ENCODE peak calls at places on chromosomes 3 and 15, in five cellular contexts. W is ascending aorta, Y is choroid plexus epithelial cell, K is cardiac fibroblast, Z is AG10803. X is an unnamed sample.

GRCh38 chr15:23561914-23562313 is 3.6 kb upstream of the MKRN3 start:
- DNase-seq in W (no peak), Y (no peak), K (no peak), Z (no peak), X (no peak)

GRCh38 chr3:128786434-128787020 is 60.5 kb downstream of the RAB7A start:
- DNase-seq in W (no peak), Y (no peak), K (peak), Z (peak), X (no peak)

GRCh38 chr3:48413611-48414010 is 16.3 kb downstream of the PLXNB1 start:
- DNase-seq in W (no peak), Y (no peak), K (no peak), Z (no peak), X (no peak)

GRCh38 chr3:150531775-150532174 is 14.5 kb downstream of the SERP1 start:
- DNase-seq in W (no peak), Y (no peak), K (no peak), Z (no peak), X (no peak)

GRCh38 chr3:179701176-179701827 is 48.5 kb downstream of the USP13 start:
- DNase-seq in W (no peak), Y (no peak), K (no peak), Z (no peak), X (no peak)

GRCh38 chr3:141373232-141373631 is 4.9 kb downstream of the ZBTB38 start:
- DNase-seq in W (no peak), Y (no peak), K (no peak), Z (no peak), X (no peak)

GRCh38 chr15:58966698-58967097 is 20.8 kb upstream of the RNF111 start:
- DNase-seq in W (no peak), Y (peak), K (no peak), Z (peak), X (no peak)

GRCh38 chr3:99699841-99700240 is 61.4 kb downstream of the COL8A1 start:
- DNase-seq in W (no peak), Y (peak), K (peak), Z (peak), X (peak)

GRCh38 chr3:45554001-45554691 is 40.4 kb upstream of the LIMD1 start:
- DNase-seq in W (no peak), Y (peak), K (peak), Z (peak), X (peak)

GRCh38 chr3:67245545-67245944 is 247.4 kb downstream of the KBTBD8 start:
- DNase-seq in W (no peak), Y (no peak), K (no peak), Z (no peak), X (no peak)

GRCh38 chr15:43361313-43361903 is 9.4 kb downstream of the ZSCAN29 start:
- DNase-seq in W (no peak), Y (no peak), K (no peak), Z (no peak), X (no peak)

GRCh38 chr15:94674251-94674650 is 442.9 kb downstream of the MCTP2 start:
- DNase-seq in W (peak), Y (no peak), K (peak), Z (peak), X (peak)

GRCh38 chr3:155330356-155330755 is 36.9 kb upstream of the STRIT1 start:
- DNase-seq in W (no peak), Y (no peak), K (no peak), Z (no peak), X (no peak)

GRCh38 chr3:116770815-116771450 is 61.4 kb downstream of the TUSC7 start:
- DNase-seq in W (peak), Y (peak), K (peak), Z (peak), X (peak)

GRCh38 chr15:64738231-64739095 is 36.9 kb downstream of the RBPMS2 start:
- DNase-seq in W (no peak), Y (no peak), K (no peak), Z (no peak), X (no peak)

GRCh38 chr15:64742921-64743320 is 32.5 kb downstream of the RBPMS2 start:
- DNase-seq in W (no peak), Y (no peak), K (no peak), Z (no peak), X (no peak)

GRCh38 chr15:64739216-64739976 is 36.0 kb downstream of the RBPMS2 start:
- DNase-seq in W (no peak), Y (no peak), K (peak), Z (no peak), X (peak)

GRCh38 chr15:64742385-64742784 is 33.0 kb downstream of the RBPMS2 start:
- DNase-seq in W (no peak), Y (no peak), K (no peak), Z (no peak), X (no peak)

GRCh38 chr15:64740361-64741170 is 34.8 kb downstream of the RBPMS2 start:
- DNase-seq in W (no peak), Y (peak), K (peak), Z (peak), X (peak)
- TF ChIP-seq CTCF in W (no peak), Y (peak), K (peak), Z (peak), X (peak)

DNA sequence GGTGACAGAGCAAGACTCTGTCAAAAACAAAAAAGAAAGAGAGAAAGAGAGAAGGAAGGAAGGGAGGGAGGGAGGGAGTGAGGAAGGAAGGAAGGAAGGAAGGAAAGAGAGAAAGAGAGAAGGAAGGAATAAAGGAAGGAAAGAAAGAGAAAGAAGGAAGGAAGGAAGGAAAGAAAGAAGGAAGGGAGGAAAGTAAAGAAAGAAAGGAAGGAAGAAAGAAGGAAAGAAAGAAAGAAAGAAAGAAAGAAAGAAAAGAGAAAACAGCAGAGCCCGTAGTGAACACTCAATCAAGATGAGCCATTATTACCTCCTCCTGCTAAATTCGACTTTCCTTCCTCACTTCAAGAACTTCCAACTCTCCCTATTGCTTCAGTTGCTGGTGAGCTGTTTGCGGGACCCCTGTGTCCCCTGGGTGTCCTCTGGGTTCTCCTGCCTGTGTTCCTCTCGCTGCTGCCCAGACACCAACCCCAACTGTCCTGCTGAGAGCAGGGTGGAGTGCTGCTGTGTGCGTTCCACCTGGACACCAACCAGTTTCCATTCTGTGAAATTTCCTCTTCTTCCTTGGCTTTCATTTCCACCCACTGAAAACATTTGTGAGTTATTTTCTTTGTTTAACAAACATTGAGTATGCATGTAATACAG is 266.4 kb downstream of the FAM43A start:
- DNase-seq in W (no peak), Y (no peak), K (no peak), Z (no peak), X (no peak)
- H3K4me3 ChIP-seq in W (no peak), Y (no peak), K (no peak), Z (no peak), X (no peak)

DNA sequence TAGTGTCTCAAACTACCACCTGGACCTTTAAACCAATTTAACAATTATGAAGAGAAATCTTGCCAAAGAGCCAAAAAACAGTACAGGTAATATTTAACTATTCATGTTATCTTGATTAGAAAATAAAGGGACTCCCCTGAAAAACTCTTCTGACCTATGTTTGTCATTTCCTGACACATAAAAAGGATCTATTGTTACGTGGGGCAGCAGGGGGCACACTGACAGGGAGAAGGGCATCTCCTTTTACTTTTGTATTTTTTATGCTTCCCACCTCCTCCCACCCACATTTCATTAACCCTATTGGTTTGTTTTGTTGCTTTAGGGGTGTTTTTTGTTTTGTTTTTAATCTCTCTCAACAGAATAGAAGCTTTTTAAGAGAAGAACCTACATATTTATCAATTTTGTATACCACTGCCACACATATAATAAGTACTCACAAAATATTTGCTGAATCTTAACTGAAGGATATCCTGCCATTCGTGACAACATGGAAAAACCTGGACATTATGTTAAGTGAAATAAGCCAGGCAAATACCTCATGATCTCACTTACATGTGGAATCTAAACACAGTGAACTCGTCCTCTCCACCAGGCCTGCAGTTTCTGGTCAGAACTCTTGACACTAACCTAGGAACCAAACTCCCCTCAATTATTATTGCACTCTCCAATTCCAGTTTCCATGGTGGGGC is 17.7 kb downstream of the STAG1 start:
- DNase-seq in W (no peak), Y (no peak), K (no peak), Z (no peak), X (peak)
- TF ChIP-seq CTCF in W (no peak), Y (peak), K (no peak), Z (peak), X (no peak)

GRCh38 chr3:167738037-167738436 is 2.5 kb downstream of the SERPINI1 start:
- DNase-seq in W (no peak), Y (no peak), K (no peak), Z (no peak), X (no peak)

GRCh38 chr3:167736997-167737396 is 1.5 kb downstream of the SERPINI1 start:
- DNase-seq in W (no peak), Y (no peak), K (no peak), Z (no peak), X (no peak)

GRCh38 chr3:167735233-167736107 is at the start of gene SERPINI1:
- DNase-seq in W (peak), Y (peak), K (peak), Z (peak), X (peak)

GRCh38 chr3:167734498-167735232 is at the start of gene PDCD10:
- DNase-seq in W (peak), Y (peak), K (peak), Z (peak), X (peak)

GRCh38 chr3:167736264-167736787 is 805 bp downstream of the SERPINI1 start:
- DNase-seq in W (no peak), Y (no peak), K (no peak), Z (no peak), X (no peak)
- H3K4me3 ChIP-seq in W (peak), Y (peak), K (peak), Z (peak), X (no peak)

GRCh38 chr3:52236424-52236886 is 2.5 kb downstream of the TWF2 start:
- DNase-seq in W (no peak), Y (no peak), K (no peak), Z (no peak), X (no peak)
- TF ChIP-seq CTCF in W (no peak), Y (no peak), K (no peak), Z (no peak), X (no peak)

GRCh38 chr3:149310796-149311534 is 22.5 kb downstream of the TM4SF18 start:
- DNase-seq in W (no peak), Y (no peak), K (no peak), Z (no peak), X (peak)
- H3K4me3 ChIP-seq in W (no peak), Y (no peak), K (no peak), Z (no peak), X (no peak)

GRCh38 chr15:73927476-73928240 is 1.4 kb downstream of the LOXL1 start:
- DNase-seq in W (peak), Y (peak), K (peak), Z (peak), X (peak)
- TF ChIP-seq CTCF in W (peak), Y (peak), K (peak), Z (peak), X (peak)

GRCh38 chr3:132432639-132433038 is 15.3 kb downstream of the DNAJC13 start:
- DNase-seq in W (no peak), Y (peak), K (peak), Z (peak), X (peak)
- H3K4me3 ChIP-seq in W (no peak), Y (no peak), K (no peak), Z (no peak), X (no peak)

GRCh38 chr3:195226900-195227447 is 44.0 kb downstream of the XXYLT1 start:
- DNase-seq in W (no peak), Y (peak), K (peak), Z (no peak), X (peak)
- TF ChIP-seq CTCF in W (no peak), Y (peak), K (peak), Z (peak), X (peak)

X was measured in fibroblast of villous mesenchyme.